ENCODE peak calls at places on chromosomes 7 and 10, in ten cellular contexts. B is GM12878, E is vagina, Z is upper lobe of left lung, H is breast epithelium, A is spleen, W is GM23338, X is stomach, O is HCT116, U is transverse colon. R is an unnamed sample.

GRCh38 chr7:131471605-131472004 is 84.8 kb downstream of the PODXL start:
- DNase-seq in X (no peak), W (no peak), U (no peak), Z (no peak), E (no peak), A (no peak), H (no peak), O (no peak), B (no peak), R (no peak)

GRCh38 chr7:1170741-1171501 is 10.9 kb upstream of the ZFAND2A start:
- DNase-seq in W (peak; percentile 23), U (no peak), Z (peak; percentile 20), X (no peak), E (no peak), O (no peak), B (no peak), H (no peak), A (no peak), R (no peak)

GRCh38 chr10:17781856-17782255 is 27.3 kb upstream of the MRC1 start:
- DNase-seq in H (no peak), E (no peak), B (no peak), X (no peak), Z (no peak), W (peak; percentile 56), O (no peak), A (no peak), U (no peak), R (no peak)

GRCh38 chr10:132193907-132194552 is 7.3 kb downstream of the DPYSL4 start:
- DNase-seq in O (no peak), A (peak; percentile 61), B (no peak), U (no peak), X (no peak), W (no peak), Z (peak; percentile 77), E (no peak), H (no peak), R (no peak)

GRCh38 chr7:11792122-11792521 is 39.9 kb downstream of the THSD7A start:
- DNase-seq in E (no peak), Z (no peak), B (no peak), X (no peak), W (no peak), H (no peak), U (no peak), O (no peak), A (no peak), R (no peak)

GRCh38 chr7:28068811-28069216 is 111.8 kb downstream of the JAZF1 start:
- DNase-seq in E (no peak), X (no peak), Z (no peak), W (no peak), H (no peak), B (no peak), A (no peak), O (no peak), U (no peak), R (no peak)

GRCh38 chr10:36670616-36671402 is 454.6 kb upstream of the ANKRD30A start:
- DNase-seq in E (no peak), X (no peak), A (no peak), U (no peak), Z (no peak), H (no peak), B (no peak), W (no peak), O (no peak), R (no peak)

GRCh38 chr7:30027065-30027456 is 559 bp upstream of the FKBP14 start:
- DNase-seq in B (peak; percentile 51), H (peak; percentile 20), O (no peak), X (no peak), Z (no peak), A (no peak), E (no peak), W (no peak), U (no peak), R (no peak)

GRCh38 chr10:91813251-91813650 is 15.0 kb downstream of the TNKS2 start:
- DNase-seq in H (no peak), Z (no peak), E (no peak), A (no peak), B (no peak), O (no peak), W (no peak), U (no peak), X (no peak), R (no peak)

GRCh38 chr10:113475381-113475807 is 77.5 kb upstream of the HABP2 start:
- DNase-seq in U (no peak), W (no peak), Z (no peak), E (peak; percentile 29), B (no peak), H (peak; percentile 85), X (no peak), A (no peak), O (no peak), R (peak; percentile 57)

GRCh38 chr10:114623155-114623554 is 34.9 kb downstream of the ABLIM1 start:
- DNase-seq in E (no peak), U (no peak), H (no peak), W (no peak), O (no peak), A (no peak), X (no peak), B (no peak), Z (no peak), R (no peak)

GRCh38 chr10:114623661-114624294 is 34.3 kb downstream of the ABLIM1 start:
- DNase-seq in U (no peak), W (peak; percentile 39), O (peak; percentile 59), H (peak; percentile 24), A (no peak), X (no peak), Z (no peak), E (no peak), B (no peak), R (no peak)

GRCh38 chr10:114624941-114625780 is 32.9 kb downstream of the ABLIM1 start:
- DNase-seq in O (peak; percentile 44), Z (no peak), W (no peak), U (no peak), H (no peak), E (no peak), X (no peak), A (no peak), B (no peak), R (no peak)

GRCh38 chr10:114626841-114627240 is 31.2 kb downstream of the ABLIM1 start:
- DNase-seq in H (peak; percentile 49), W (no peak), U (no peak), A (no peak), X (no peak), B (no peak), E (no peak), O (no peak), Z (no peak), R (no peak)

GRCh38 chr10:114624422-114624821 is 33.7 kb downstream of the ABLIM1 start:
- DNase-seq in W (no peak), Z (no peak), E (no peak), A (no peak), O (no peak), B (no peak), X (no peak), H (no peak), U (no peak), R (no peak)
- TF ChIP-seq POLR2AphosphoS5 in W (no peak), Z (no peak), E (no peak), A (no peak), O (no peak), B (no peak), X (no peak), H (no peak), U (no peak), R (no peak)

DNA sequence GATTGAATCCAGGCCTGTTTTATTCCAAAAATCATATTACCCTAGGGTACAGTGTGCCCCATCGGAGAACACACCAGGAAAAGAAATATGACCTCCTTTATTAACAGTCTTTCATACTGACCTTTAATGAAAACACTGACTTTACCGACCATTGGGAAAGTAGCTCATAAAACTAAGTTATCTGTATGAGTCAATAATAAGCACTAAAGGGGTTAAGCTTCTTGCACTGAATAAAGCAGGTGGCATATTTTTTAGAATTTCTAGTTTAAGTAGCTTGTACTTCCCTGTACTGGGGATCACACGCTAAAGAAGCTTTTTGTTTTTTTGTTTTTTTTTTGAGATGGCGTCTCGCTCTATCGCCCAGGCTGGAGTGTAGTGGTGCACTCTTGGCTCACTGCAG is 199.8 kb downstream of the FAM107B start:
- DNase-seq in Z (no peak), A (no peak), H (no peak), U (no peak), X (no peak), O (no peak), W (no peak), B (no peak), E (no peak), R (no peak)
- H3K4me1 ChIP-seq in Z (peaks cover 58% of the 10 kb centered on the region), A (peaks cover 71% of the 10 kb centered on the region), H (peaks cover 6% of the 10 kb centered on the region), U (peaks cover 22% of the 10 kb centered on the region), X (peaks cover 52% of the 10 kb centered on the region), O (peaks cover 13% of the 10 kb centered on the region), W (peaks cover 25% of the 10 kb centered on the region), B (peaks cover 5% of the 10 kb centered on the region), E (peaks cover 50% of the 10 kb centered on the region), R (no peaks in the 10 kb centered on the region)

GRCh38 chr10:70442332-70442988 is 979 bp upstream of the NODAL start:
- DNase-seq in B (no peak), O (no peak), Z (no peak), X (no peak), E (no peak), A (no peak), W (peak; percentile 96), U (peak; percentile 46), H (no peak), R (no peak)

GRCh38 chr10:70444613-70445222 is 3.2 kb upstream of the NODAL start:
- DNase-seq in B (no peak), U (no peak), A (no peak), Z (no peak), E (no peak), W (no peak), O (no peak), X (no peak), H (no peak), R (no peak)

GRCh38 chr10:70440296-70441160 is 953 bp downstream of the NODAL start:
- DNase-seq in Z (peak; percentile 79), H (no peak), U (no peak), O (no peak), A (no peak), X (no peak), B (no peak), W (peak; percentile 64), E (no peak), R (no peak)

GRCh38 chr10:70441161-70441876 is at the start of gene NODAL:
- DNase-seq in H (no peak), U (no peak), X (no peak), Z (peak; percentile 85), O (no peak), B (no peak), E (no peak), A (no peak), W (peak; percentile 68), R (no peak)

GRCh38 chr10:70441877-70442205 is 360 bp upstream of the NODAL start:
- DNase-seq in H (no peak), U (no peak), B (no peak), Z (no peak), E (no peak), X (no peak), A (no peak), O (no peak), W (peak; percentile 61), R (no peak)
- H3K27ac ChIP-seq in H (no peak overlapping the region), U (no peak overlapping the region), B (no peak overlapping the region), Z (no peak overlapping the region), E (no peak overlapping the region), X (no peak overlapping the region), A (no peak overlapping the region), O (no peak overlapping the region), W (peak overlapping the region; percentile 89), R (no peak overlapping the region)

DNA sequence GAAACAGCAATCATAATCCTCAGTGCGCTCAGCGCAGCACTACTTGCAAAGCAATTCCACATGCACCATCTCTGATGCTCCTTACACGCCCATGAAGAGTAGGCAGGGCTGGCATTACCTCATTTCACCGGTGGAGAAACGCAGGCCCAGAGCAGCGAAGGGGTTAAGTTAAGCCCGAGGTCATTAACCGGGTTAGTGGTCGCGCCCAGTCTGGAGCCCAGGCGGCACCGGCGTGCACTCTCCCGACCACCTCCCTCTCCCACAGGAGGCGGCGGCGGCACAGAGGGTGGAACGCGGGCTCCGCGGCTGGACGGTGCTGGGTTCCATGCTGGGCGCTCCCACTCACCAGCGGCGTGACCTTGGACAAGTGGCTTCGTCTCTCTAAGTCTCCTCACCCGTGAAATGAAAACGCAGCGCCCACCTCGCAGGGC is 503 bp downstream of the FASTK start:
- DNase-seq in O (no peak), W (no peak), U (no peak), H (no peak), E (no peak), X (no peak), B (no peak), A (no peak), Z (no peak), R (no peak)
- TF ChIP-seq POLR2AphosphoS5 in O (no peak), W (no peak), U (no peak), H (no peak), E (no peak), X (no peak), B (no peak), A (no peak), Z (no peak), R (no peak)